ENCODE peak calls at places on chromosomes 5 and 9, in six cellular contexts. N is AG09319, B is esophagus muscularis mucosa, M is Calu3, O is dorsolateral prefrontal cortex, W is cardiac fibroblast. A is an unnamed sample.

GRCh38 chr5:74406844-74407243 is 233.7 kb downstream of the ENC1 start:
- DNase-seq in N (no peak), B (peak), M (no peak), O (no peak), W (no peak), A (no peak)

GRCh38 chr5:156914371-156914737 is 48.7 kb downstream of the TIMD4 start:
- DNase-seq in N (no peak), B (no peak), M (no peak), O (no peak), W (no peak), A (no peak)

GRCh38 chr9:93678199-93679019 is 102.0 kb downstream of the PHF2 start:
- DNase-seq in N (no peak), B (peak), M (no peak), O (peak), W (no peak), A (no peak)

GRCh38 chr5:115542076-115542475 is 2.5 kb downstream of the FEM1C start:
- DNase-seq in N (no peak), B (no peak), M (no peak), O (no peak), W (peak), A (no peak)

GRCh38 chr9:120619751-120620655 is 40.0 kb upstream of the CDK5RAP2 start:
- DNase-seq in N (peak), B (no peak), M (peak), O (peak), W (peak), A (peak)

GRCh38 chr9:128470560-128470959 is 14.8 kb downstream of the ODF2 start:
- DNase-seq in N (no peak), B (no peak), M (no peak), O (no peak), W (peak), A (no peak)

GRCh38 chr9:127570533-127571111 is 41.5 kb upstream of the STXBP1 start:
- DNase-seq in N (no peak), B (no peak), M (no peak), O (no peak), W (no peak), A (no peak)

GRCh38 chr9:117444466-117444865 is 29.6 kb upstream of the ASTN2 start:
- DNase-seq in N (no peak), B (no peak), M (no peak), O (no peak), W (no peak), A (no peak)

GRCh38 chr9:11457809-11458785 is 845.3 kb upstream of the PTPRD start:
- DNase-seq in N (no peak), B (no peak), M (no peak), O (no peak), W (no peak), A (no peak)

GRCh38 chr9:124040935-124041816 is 29.6 kb downstream of the LHX2 start:
- DNase-seq in N (no peak), B (no peak), M (peak), O (peak), W (peak), A (peak)

GRCh38 chr5:15013654-15014463 is 142.3 kb upstream of the ANKH start:
- DNase-seq in N (peak), B (no peak), M (no peak), O (no peak), W (peak), A (peak)

GRCh38 chr5:116572375-116573278 is 2.0 kb downstream of the SEMA6A start:
- DNase-seq in N (no peak), B (no peak), M (peak), O (peak), W (peak), A (peak)

GRCh38 chr5:5331838-5332237 is 90.6 kb upstream of the ICE1 start:
- DNase-seq in N (no peak), B (no peak), M (no peak), O (no peak), W (no peak), A (no peak)

GRCh38 chr5:133467325-133467700 is 145.0 kb downstream of the FSTL4 start:
- DNase-seq in N (no peak), B (no peak), M (no peak), O (no peak), W (no peak), A (peak)

GRCh38 chr5:175621971-175622370 is 35.9 kb upstream of the HRH2 start:
- DNase-seq in N (no peak), B (no peak), M (no peak), O (no peak), W (no peak), A (no peak)

GRCh38 chr5:72752909-72753308 is 63.6 kb upstream of the TNPO1 start:
- DNase-seq in N (no peak), B (no peak), M (no peak), O (no peak), W (no peak), A (no peak)

GRCh38 chr5:23522553-23522952 is 15.1 kb downstream of the PRDM9 start:
- DNase-seq in N (no peak), B (peak), M (no peak), O (no peak), W (no peak), A (no peak)

GRCh38 chr5:132451387-132451786 is 39.2 kb downstream of the IRF1 start:
- DNase-seq in N (no peak), B (no peak), M (no peak), O (no peak), W (no peak), A (no peak)

GRCh38 chr5:55897905-55898304 is 46.7 kb downstream of the IL31RA start:
- DNase-seq in N (peak), B (no peak), M (no peak), O (no peak), W (peak), A (no peak)

GRCh38 chr5:7392401-7393024 is 3.4 kb upstream of the ADCY2 start:
- DNase-seq in N (peak), B (peak), M (peak), O (no peak), W (peak), A (peak)
- TF ChIP-seq CTCF in N (peak), B (peak), M (no peak), O (peak), W (peak), A (peak)

DNA sequence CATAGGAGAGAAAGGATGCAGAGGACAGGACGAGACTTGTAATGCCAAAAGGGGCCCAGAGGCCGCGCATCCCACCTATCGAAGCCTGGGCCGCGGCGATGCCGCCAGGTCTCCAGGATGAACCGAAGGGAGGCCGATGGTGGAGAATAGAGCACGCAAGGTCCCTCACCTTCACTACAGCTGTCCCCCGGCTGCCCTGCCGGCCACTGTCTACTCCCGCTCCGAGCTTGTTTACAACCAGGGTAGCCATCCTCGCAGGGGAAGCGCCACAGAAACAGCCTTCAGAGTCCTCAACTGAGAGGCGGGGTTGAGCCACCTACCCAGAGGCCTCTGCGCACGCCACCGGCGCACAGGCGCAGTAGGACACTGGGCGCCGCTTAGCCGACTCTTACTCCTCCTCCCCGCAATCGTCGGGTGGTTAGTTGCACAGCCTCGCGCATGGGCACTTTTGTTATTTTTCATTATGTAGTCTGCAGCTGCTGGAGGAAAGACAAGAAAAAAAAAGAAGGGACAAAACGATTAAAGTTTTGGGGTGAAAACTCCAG is at the start of gene TRIM23:
- DNase-seq in N (peak), B (peak), M (peak), O (peak), W (peak), A (peak)
- TF ChIP-seq CTCF in N (no peak), B (no peak), M (no peak), O (no peak), W (peak), A (no peak)

GRCh38 chr5:91076138-91076537 is 307.0 kb downstream of the ARRDC3 start:
- DNase-seq in N (no peak), B (no peak), M (no peak), O (no peak), W (peak), A (no peak)
- TF ChIP-seq CTCF in N (no peak), B (no peak), M (no peak), O (no peak), W (no peak), A (no peak)

GRCh38 chr5:165497707-165498106 is 1992.3 kb downstream of the MAT2B start:
- DNase-seq in N (no peak), B (no peak), M (peak), O (no peak), W (peak), A (no peak)
- TF ChIP-seq CTCF in N (no peak), B (no peak), M (peak), O (no peak), W (no peak), A (no peak)